ENCODE peak calls at places on chromosomes 6 and 20, in five cellular contexts. I is esophagus squamous epithelium; E is stimulated activated CD8-positive, alpha-beta memory T cell treated with anti-CD3 and anti-CD28 coated beads, Interleukin-7, amount 100 ng/mL, for 48 hours; Y is A549; G is kidney glomerular epithelial cell. D is an unnamed sample.

GRCh38 chr6:18380165-18380564 is 7.0 kb upstream of the RNF144B start:
- DNase-seq in Y (no peak), E (no peak), I (no peak), G (no peak), D (no peak)

GRCh38 chr20:19661717-19662637 is 96.1 kb upstream of the RIN2 start:
- DNase-seq in Y (peak), G (peak), E (no peak), I (no peak), D (no peak)

GRCh38 chr20:50762435-50763201 is 31.2 kb downstream of the PARD6B start:
- DNase-seq in I (no peak), G (peak), E (no peak), Y (peak), D (no peak)

GRCh38 chr20:20466341-20466879 is 98.5 kb downstream of the INSM1 start:
- DNase-seq in Y (no peak), G (no peak), E (no peak), I (no peak), D (no peak)

GRCh38 chr6:157800420-157801237 is 22.4 kb upstream of the SNX9 start:
- DNase-seq in I (no peak), E (no peak), Y (no peak), G (peak), D (no peak)

GRCh38 chr20:63042448-63043071 is 35.8 kb upstream of the BHLHE23 start:
- DNase-seq in Y (no peak), I (no peak), G (no peak), E (no peak), D (no peak)

GRCh38 chr6:34663371-34663770 is 33.2 kb downstream of the ILRUN start:
- DNase-seq in G (no peak), I (no peak), E (no peak), Y (no peak), D (no peak)

GRCh38 chr6:31775633-31776263 is 1.4 kb downstream of the VWA7 start:
- DNase-seq in E (no peak), Y (no peak), G (no peak), I (no peak), D (no peak)

GRCh38 chr6:118770835-118771234 is 119.4 kb upstream of the CEP85L start:
- DNase-seq in G (no peak), Y (no peak), E (no peak), I (no peak), D (no peak)

GRCh38 chr20:19735446-19735845 is 22.6 kb upstream of the RIN2 start:
- DNase-seq in G (peak), E (no peak), I (no peak), Y (peak), D (no peak)